ENCODE peak calls at places on chromosomes 16 and 17, in nine cellular contexts. W is progenitor cell of endocrine pancreas; Q is Caki2; Z is Caco-2; K is activated gamma-delta T cell treated with anti-CD3 and anti-CD28 coated beads, Interleukin-2, amount 50 U/mL, for 16 hours; M is naive thymus-derived CD8-positive, alpha-beta T cell; X is astrocyte; L is activated CD4-positive, alpha-beta T cell treated with anti-CD3 and anti-CD28 coated beads, Interleukin-2, amount 50 U/mL, for 1 hour; G is H54. N is an unnamed sample.

GRCh38 chr16:4404247-4404966 is 12.0 kb downstream of the CORO7 start:
- DNase-seq in W (peak; percentile 43), Q (peak; percentile 45), Z (peak; percentile 61), K (no peak), M (peak; percentile 51), X (no peak), L (no peak), G (no peak), N (no peak)

GRCh38 chr17:18203308-18203707 is 19.7 kb downstream of the ALKBH5 start:
- DNase-seq in W (no peak), Q (no peak), Z (peak; percentile 78), K (no peak), M (no peak), X (no peak), L (no peak), G (no peak), N (no peak)

GRCh38 chr17:13030459-13031305 is 12.9 kb upstream of the ELAC2 start:
- DNase-seq in W (peak; percentile 45), Q (peak; percentile 26), Z (peak; percentile 50), K (peak; percentile 25), M (peak; percentile 53), X (no peak), L (peak; percentile 30), G (peak; percentile 35), N (peak; percentile 25)

GRCh38 chr17:58531122-58531521 is 16.7 kb upstream of the MTMR4 start:
- DNase-seq in W (no peak), Q (no peak), Z (no peak), K (no peak), M (no peak), X (no peak), L (no peak), G (no peak), N (no peak)

GRCh38 chr16:66900721-66901441 is 17.8 kb downstream of the CDH16 start:
- DNase-seq in W (no peak), Q (no peak), Z (no peak), K (no peak), M (no peak), X (no peak), L (no peak), G (no peak), N (no peak)

GRCh38 chr17:45332989-45333701 is 16.3 kb upstream of the MAP3K14 start:
- DNase-seq in W (no peak), Q (no peak), Z (no peak), K (no peak), M (no peak), X (peak; percentile 35), L (no peak), G (no peak), N (no peak)

GRCh38 chr16:54633943-54634362 is 296.7 kb upstream of the IRX5 start:
- DNase-seq in W (no peak), Q (no peak), Z (no peak), K (no peak), M (no peak), X (no peak), L (no peak), G (no peak), N (no peak)

GRCh38 chr16:56639045-56639444 is 579 bp downstream of the MT1A start:
- DNase-seq in W (no peak), Q (no peak), Z (no peak), K (no peak), M (no peak), X (no peak), L (no peak), G (no peak), N (no peak)

GRCh38 chr16:2964416-2965223 is 545 bp downstream of the KREMEN2 start:
- DNase-seq in W (peak; percentile 69), Q (peak; percentile 80), Z (peak; percentile 91), K (no peak), M (peak; percentile 54), X (no peak), L (peak; percentile 53), G (peak; percentile 97), N (no peak)

GRCh38 chr17:72244494-72244893 is 123.7 kb downstream of the SOX9 start:
- DNase-seq in W (no peak), Q (no peak), Z (no peak), K (no peak), M (no peak), X (peak; percentile 18), L (no peak), G (no peak), N (no peak)

GRCh38 chr17:80817321-80817845 is 174.3 kb upstream of the CHMP6 start:
- DNase-seq in W (no peak), Q (no peak), Z (no peak), K (no peak), M (no peak), X (no peak), L (no peak), G (no peak), N (no peak)

GRCh38 chr17:82353484-82353883 is 5.6 kb upstream of the TEX19 start:
- DNase-seq in W (no peak), Q (no peak), Z (no peak), K (no peak), M (no peak), X (no peak), L (no peak), G (no peak), N (no peak)

GRCh38 chr17:19418312-19418992 is 7.4 kb downstream of the RNF112 start:
- DNase-seq in W (no peak), Q (no peak), Z (no peak), K (no peak), M (no peak), X (peak; percentile 81), L (no peak), G (no peak), N (no peak)

GRCh38 chr16:1651509-1652342 is 26.4 kb upstream of the JPT2 start:
- DNase-seq in W (no peak), Q (no peak), Z (no peak), K (no peak), M (no peak), X (no peak), L (no peak), G (no peak), N (no peak)

GRCh38 chr17:3735515-3735914 is 11.8 kb downstream of the HASPIN start:
- DNase-seq in W (no peak), Q (no peak), Z (no peak), K (no peak), M (no peak), X (no peak), L (no peak), G (no peak), N (no peak)

GRCh38 chr17:17343160-17343735 is 40.1 kb downstream of the NT5M start:
- DNase-seq in W (no peak), Q (no peak), Z (no peak), K (no peak), M (no peak), X (no peak), L (no peak), G (no peak), N (no peak)

GRCh38 chr17:67092291-67092690 is 47.9 kb downstream of the CACNG1 start:
- DNase-seq in W (no peak), Q (no peak), Z (no peak), K (no peak), M (no peak), X (no peak), L (no peak), G (no peak), N (no peak)